ENCODE peak calls at places on chromosomes 4 and X, in ten cellular contexts. One of them, this sample, is unnamed.

GRCh38 chr4:8701101-8702019 is 108.8 kb downstream of the CPZ start:
- DNase-seq in A673: no peak
- DNase-seq in NCI-H1694: no peak
- DNase-seq in RKO: no peak
- DNase-seq in NCI-H1092: no peak
- DNase-seq in fibroblast of the aortic adventitia: no peak
- DNase-seq in KBM-7: no peak
- DNase-seq in heart right ventricle: no peak
- DNase-seq in fibroblast of the conjunctiva: no peak
- DNase-seq in sciatic nerve: no peak
- DNase-seq in this sample: no peak

GRCh38 chrX:122087353-122087752 is 1039.9 kb downstream of the GLUD2 start:
- DNase-seq in NCI-H1092: no peak
- DNase-seq in RKO: no peak
- DNase-seq in fibroblast of the aortic adventitia: no peak
- DNase-seq in KBM-7: no peak
- DNase-seq in heart right ventricle: no peak
- DNase-seq in A673: no peak
- DNase-seq in NCI-H1694: no peak
- DNase-seq in fibroblast of the conjunctiva: no peak
- DNase-seq in sciatic nerve: no peak
- DNase-seq in this sample: no peak

GRCh38 chr4:761086-761485 is 55.5 kb downstream of the PCGF3 start:
- DNase-seq in fibroblast of the aortic adventitia: no peak
- DNase-seq in sciatic nerve: no peak
- DNase-seq in fibroblast of the conjunctiva: no peak
- DNase-seq in RKO: no peak
- DNase-seq in A673: no peak
- DNase-seq in NCI-H1092: no peak
- DNase-seq in heart right ventricle: no peak
- DNase-seq in KBM-7: no peak
- DNase-seq in NCI-H1694: no peak
- DNase-seq in this sample: no peak

GRCh38 chrX:11683057-11683456 is 17.3 kb upstream of the ARHGAP6 start:
- DNase-seq in fibroblast of the aortic adventitia: no peak
- DNase-seq in A673: no peak
- DNase-seq in heart right ventricle: no peak
- DNase-seq in RKO: no peak
- DNase-seq in NCI-H1694: no peak
- DNase-seq in fibroblast of the conjunctiva: no peak
- DNase-seq in NCI-H1092: no peak
- DNase-seq in sciatic nerve: no peak
- DNase-seq in KBM-7: no peak
- DNase-seq in this sample: no peak

GRCh38 chr4:78568640-78569261 is 17.2 kb downstream of the ANXA3 start:
- DNase-seq in KBM-7: no peak
- DNase-seq in RKO: no peak
- DNase-seq in NCI-H1694: no peak
- DNase-seq in fibroblast of the aortic adventitia: peak
- DNase-seq in NCI-H1092: no peak
- DNase-seq in sciatic nerve: no peak
- DNase-seq in fibroblast of the conjunctiva: no peak
- DNase-seq in A673: no peak
- DNase-seq in heart right ventricle: no peak
- DNase-seq in this sample: no peak

GRCh38 chr4:152463562-152463961 is 72.3 kb downstream of the FBXW7 start:
- DNase-seq in NCI-H1694: no peak
- DNase-seq in fibroblast of the aortic adventitia: no peak
- DNase-seq in sciatic nerve: no peak
- DNase-seq in heart right ventricle: no peak
- DNase-seq in A673: no peak
- DNase-seq in KBM-7: no peak
- DNase-seq in fibroblast of the conjunctiva: no peak
- DNase-seq in RKO: no peak
- DNase-seq in NCI-H1092: no peak
- DNase-seq in this sample: no peak

GRCh38 chrX:34893741-34894140 is 48.9 kb upstream of the FAM47B start:
- DNase-seq in NCI-H1092: no peak
- DNase-seq in sciatic nerve: no peak
- DNase-seq in RKO: peak
- DNase-seq in fibroblast of the conjunctiva: no peak
- DNase-seq in heart right ventricle: no peak
- DNase-seq in A673: peak
- DNase-seq in NCI-H1694: no peak
- DNase-seq in KBM-7: peak
- DNase-seq in fibroblast of the aortic adventitia: peak
- DNase-seq in this sample: no peak

GRCh38 chr4:24578364-24578763 is 6.0 kb downstream of the DHX15 start:
- DNase-seq in KBM-7: peak
- DNase-seq in NCI-H1092: no peak
- DNase-seq in A673: no peak
- DNase-seq in heart right ventricle: no peak
- DNase-seq in fibroblast of the aortic adventitia: no peak
- DNase-seq in sciatic nerve: no peak
- DNase-seq in RKO: no peak
- DNase-seq in NCI-H1694: no peak
- DNase-seq in fibroblast of the conjunctiva: no peak
- DNase-seq in this sample: no peak

GRCh38 chr4:24003926-24004325 is 114.1 kb upstream of the PPARGC1A start:
- DNase-seq in sciatic nerve: no peak
- DNase-seq in KBM-7: no peak
- DNase-seq in NCI-H1694: no peak
- DNase-seq in RKO: no peak
- DNase-seq in heart right ventricle: no peak
- DNase-seq in NCI-H1092: no peak
- DNase-seq in A673: no peak
- DNase-seq in fibroblast of the aortic adventitia: peak
- DNase-seq in fibroblast of the conjunctiva: peak
- DNase-seq in this sample: no peak

GRCh38 chr4:168360271-168360670 is 41.7 kb upstream of the DDX60 start:
- DNase-seq in A673: no peak
- DNase-seq in fibroblast of the aortic adventitia: no peak
- DNase-seq in KBM-7: no peak
- DNase-seq in sciatic nerve: no peak
- DNase-seq in fibroblast of the conjunctiva: no peak
- DNase-seq in NCI-H1694: no peak
- DNase-seq in RKO: no peak
- DNase-seq in NCI-H1092: no peak
- DNase-seq in heart right ventricle: no peak
- DNase-seq in this sample: no peak

GRCh38 chrX:48498374-48498809 is 10.4 kb upstream of the PORCN start:
- DNase-seq in NCI-H1092: no peak
- DNase-seq in heart right ventricle: no peak
- DNase-seq in fibroblast of the aortic adventitia: peak
- DNase-seq in RKO: peak
- DNase-seq in sciatic nerve: no peak
- DNase-seq in A673: no peak
- DNase-seq in NCI-H1694: no peak
- DNase-seq in fibroblast of the conjunctiva: no peak
- DNase-seq in KBM-7: no peak
- DNase-seq in this sample: peak

GRCh38 chr4:159048166-159048886 is 54.6 kb upstream of the RAPGEF2 start:
- DNase-seq in fibroblast of the aortic adventitia: peak
- DNase-seq in NCI-H1694: no peak
- DNase-seq in heart right ventricle: peak
- DNase-seq in fibroblast of the conjunctiva: peak
- DNase-seq in NCI-H1092: peak
- DNase-seq in KBM-7: no peak
- DNase-seq in sciatic nerve: peak
- DNase-seq in A673: peak
- DNase-seq in RKO: no peak
- DNase-seq in this sample: peak

GRCh38 chr4:1566838-1567518 is 117.1 kb downstream of the FAM53A start:
- DNase-seq in heart right ventricle: peak
- DNase-seq in fibroblast of the conjunctiva: no peak
- DNase-seq in KBM-7: no peak
- DNase-seq in NCI-H1694: no peak
- DNase-seq in NCI-H1092: no peak
- DNase-seq in A673: no peak
- DNase-seq in sciatic nerve: no peak
- DNase-seq in RKO: no peak
- DNase-seq in fibroblast of the aortic adventitia: no peak
- DNase-seq in this sample: no peak

GRCh38 chr4:65865489-65865888 is 195.2 kb upstream of the EPHA5 start:
- DNase-seq in sciatic nerve: no peak
- DNase-seq in fibroblast of the aortic adventitia: peak
- DNase-seq in NCI-H1092: no peak
- DNase-seq in RKO: peak
- DNase-seq in NCI-H1694: no peak
- DNase-seq in A673: peak
- DNase-seq in KBM-7: peak
- DNase-seq in heart right ventricle: no peak
- DNase-seq in fibroblast of the conjunctiva: no peak
- DNase-seq in this sample: peak

GRCh38 chr4:113452152-113452551 is 309.4 kb downstream of the CAMK2D start:
- DNase-seq in sciatic nerve: no peak
- DNase-seq in NCI-H1092: no peak
- DNase-seq in fibroblast of the conjunctiva: no peak
- DNase-seq in heart right ventricle: no peak
- DNase-seq in A673: no peak
- DNase-seq in fibroblast of the aortic adventitia: no peak
- DNase-seq in RKO: no peak
- DNase-seq in KBM-7: no peak
- DNase-seq in NCI-H1694: no peak
- DNase-seq in this sample: no peak

GRCh38 chr4:16732741-16733140 is 165.7 kb downstream of the LDB2 start:
- DNase-seq in A673: no peak
- DNase-seq in fibroblast of the aortic adventitia: no peak
- DNase-seq in fibroblast of the conjunctiva: no peak
- DNase-seq in NCI-H1694: no peak
- DNase-seq in heart right ventricle: no peak
- DNase-seq in KBM-7: no peak
- DNase-seq in NCI-H1092: no peak
- DNase-seq in RKO: no peak
- DNase-seq in sciatic nerve: no peak
- DNase-seq in this sample: no peak

GRCh38 chr4:4470208-4470607 is 71.6 kb downstream of the STX18 start:
- DNase-seq in NCI-H1694: no peak
- DNase-seq in sciatic nerve: no peak
- DNase-seq in fibroblast of the aortic adventitia: no peak
- DNase-seq in heart right ventricle: no peak
- DNase-seq in RKO: no peak
- DNase-seq in KBM-7: no peak
- DNase-seq in NCI-H1092: no peak
- DNase-seq in fibroblast of the conjunctiva: no peak
- DNase-seq in A673: no peak
- DNase-seq in this sample: no peak

GRCh38 chr4:179195887-179196286 is 1753.7 kb upstream of the AGA start:
- DNase-seq in NCI-H1694: no peak
- DNase-seq in KBM-7: no peak
- DNase-seq in heart right ventricle: no peak
- DNase-seq in sciatic nerve: no peak
- DNase-seq in fibroblast of the conjunctiva: no peak
- DNase-seq in NCI-H1092: no peak
- DNase-seq in RKO: no peak
- DNase-seq in A673: no peak
- DNase-seq in fibroblast of the aortic adventitia: no peak
- DNase-seq in this sample: no peak

GRCh38 chr4:119299221-119300071 is 22.5 kb downstream of the FABP2 start:
- DNase-seq in KBM-7: peak
- DNase-seq in NCI-H1092: no peak
- DNase-seq in RKO: peak
- DNase-seq in heart right ventricle: no peak
- DNase-seq in fibroblast of the aortic adventitia: peak
- DNase-seq in A673: peak
- DNase-seq in fibroblast of the conjunctiva: no peak
- DNase-seq in sciatic nerve: no peak
- DNase-seq in NCI-H1694: no peak
- DNase-seq in this sample: peak

This sample was measured in ACHN.